ENCODE peak calls at places on chromosomes 16 and 17, in eight cellular contexts. One of them, this sample, is unnamed.

GRCh38 chr17:73548620-73549311 is 95.5 kb downstream of the SDK2 start:
- DNase-seq in astrocyte of the spinal cord: no peak
- DNase-seq in fibroblast of mammary gland: no peak
- DNase-seq in fibroblast of the aortic adventitia: no peak
- DNase-seq in PC-3: no peak
- DNase-seq in AG09309: no peak
- DNase-seq in astrocyte: no peak
- DNase-seq in fibroblast of pulmonary artery: no peak
- DNase-seq in this sample: no peak

GRCh38 chr17:57009737-57010445 is 32.0 kb downstream of the SCPEP1 start:
- DNase-seq in astrocyte of the spinal cord: peak
- DNase-seq in fibroblast of mammary gland: peak
- DNase-seq in fibroblast of the aortic adventitia: peak
- DNase-seq in PC-3: peak
- DNase-seq in AG09309: peak
- DNase-seq in astrocyte: peak
- DNase-seq in fibroblast of pulmonary artery: peak
- DNase-seq in this sample: peak

GRCh38 chr16:5761592-5761991 is 664.0 kb upstream of the EEF2KMT start:
- DNase-seq in astrocyte of the spinal cord: no peak
- DNase-seq in fibroblast of mammary gland: no peak
- DNase-seq in fibroblast of the aortic adventitia: no peak
- DNase-seq in PC-3: no peak
- DNase-seq in AG09309: no peak
- DNase-seq in astrocyte: no peak
- DNase-seq in fibroblast of pulmonary artery: no peak
- DNase-seq in this sample: no peak

GRCh38 chr17:43211123-43211479 is 574 bp upstream of the TMEM106A start:
- DNase-seq in astrocyte of the spinal cord: no peak
- DNase-seq in fibroblast of mammary gland: no peak
- DNase-seq in fibroblast of the aortic adventitia: peak
- DNase-seq in PC-3: no peak
- DNase-seq in AG09309: no peak
- DNase-seq in astrocyte: peak
- DNase-seq in fibroblast of pulmonary artery: no peak
- DNase-seq in this sample: no peak

GRCh38 chr17:70865993-70866804 is 696.9 kb downstream of the KCNJ2 start:
- DNase-seq in astrocyte of the spinal cord: no peak
- DNase-seq in fibroblast of mammary gland: no peak
- DNase-seq in fibroblast of the aortic adventitia: no peak
- DNase-seq in PC-3: no peak
- DNase-seq in AG09309: no peak
- DNase-seq in astrocyte: no peak
- DNase-seq in fibroblast of pulmonary artery: no peak
- DNase-seq in this sample: no peak

GRCh38 chr16:1491327-1491726 is 1.8 kb upstream of the TELO2 start:
- DNase-seq in astrocyte of the spinal cord: no peak
- DNase-seq in fibroblast of mammary gland: no peak
- DNase-seq in fibroblast of the aortic adventitia: no peak
- DNase-seq in PC-3: no peak
- DNase-seq in AG09309: no peak
- DNase-seq in astrocyte: no peak
- DNase-seq in fibroblast of pulmonary artery: no peak
- DNase-seq in this sample: no peak

GRCh38 chr17:7629939-7630571 is at the start of gene SHBG:
- DNase-seq in astrocyte of the spinal cord: no peak
- DNase-seq in fibroblast of mammary gland: no peak
- DNase-seq in fibroblast of the aortic adventitia: no peak
- DNase-seq in PC-3: no peak
- DNase-seq in AG09309: no peak
- DNase-seq in astrocyte: no peak
- DNase-seq in fibroblast of pulmonary artery: no peak
- DNase-seq in this sample: no peak

GRCh38 chr16:3514621-3515020 is 13.8 kb downstream of the CLUAP1 start:
- DNase-seq in astrocyte of the spinal cord: peak
- DNase-seq in fibroblast of mammary gland: peak
- DNase-seq in fibroblast of the aortic adventitia: peak
- DNase-seq in PC-3: no peak
- DNase-seq in AG09309: peak
- DNase-seq in astrocyte: peak
- DNase-seq in fibroblast of pulmonary artery: peak
- DNase-seq in this sample: no peak

GRCh38 chr17:68592667-68593330 is 8.4 kb downstream of the FAM20A start:
- DNase-seq in astrocyte of the spinal cord: no peak
- DNase-seq in fibroblast of mammary gland: peak
- DNase-seq in fibroblast of the aortic adventitia: peak
- DNase-seq in PC-3: no peak
- DNase-seq in AG09309: no peak
- DNase-seq in astrocyte: no peak
- DNase-seq in fibroblast of pulmonary artery: no peak
- DNase-seq in this sample: no peak

GRCh38 chr17:77502626-77503292 is 362.0 kb downstream of the SEC14L1 start:
- DNase-seq in astrocyte of the spinal cord: no peak
- DNase-seq in fibroblast of mammary gland: no peak
- DNase-seq in fibroblast of the aortic adventitia: no peak
- DNase-seq in PC-3: no peak
- DNase-seq in AG09309: no peak
- DNase-seq in astrocyte: no peak
- DNase-seq in fibroblast of pulmonary artery: no peak
- DNase-seq in this sample: no peak

GRCh38 chr17:72946696-72947095 is 145.8 kb downstream of the SLC39A11 start:
- DNase-seq in astrocyte of the spinal cord: no peak
- DNase-seq in fibroblast of mammary gland: no peak
- DNase-seq in fibroblast of the aortic adventitia: no peak
- DNase-seq in PC-3: no peak
- DNase-seq in AG09309: no peak
- DNase-seq in astrocyte: no peak
- DNase-seq in fibroblast of pulmonary artery: no peak
- DNase-seq in this sample: no peak

GRCh38 chr17:80829166-80829813 is 162.4 kb upstream of the CHMP6 start:
- DNase-seq in astrocyte of the spinal cord: no peak
- DNase-seq in fibroblast of mammary gland: no peak
- DNase-seq in fibroblast of the aortic adventitia: no peak
- DNase-seq in PC-3: no peak
- DNase-seq in AG09309: no peak
- DNase-seq in astrocyte: no peak
- DNase-seq in fibroblast of pulmonary artery: no peak
- DNase-seq in this sample: no peak

GRCh38 chr17:78933025-78933958 is 8.1 kb upstream of the TIMP2 start:
- DNase-seq in astrocyte of the spinal cord: peak
- DNase-seq in fibroblast of mammary gland: peak
- DNase-seq in fibroblast of the aortic adventitia: peak
- DNase-seq in PC-3: peak
- DNase-seq in AG09309: peak
- DNase-seq in astrocyte: peak
- DNase-seq in fibroblast of pulmonary artery: peak
- DNase-seq in this sample: peak

GRCh38 chr16:87709677-87710076 is 56.1 kb downstream of the KLHDC4 start:
- DNase-seq in astrocyte of the spinal cord: no peak
- DNase-seq in fibroblast of mammary gland: no peak
- DNase-seq in fibroblast of the aortic adventitia: no peak
- DNase-seq in PC-3: no peak
- DNase-seq in AG09309: no peak
- DNase-seq in astrocyte: no peak
- DNase-seq in fibroblast of pulmonary artery: no peak
- DNase-seq in this sample: no peak

GRCh38 chr17:58325976-58326468 is 2.6 kb downstream of the TSPOAP1 start:
- DNase-seq in astrocyte of the spinal cord: no peak
- DNase-seq in fibroblast of mammary gland: no peak
- DNase-seq in fibroblast of the aortic adventitia: no peak
- DNase-seq in PC-3: no peak
- DNase-seq in AG09309: no peak
- DNase-seq in astrocyte: no peak
- DNase-seq in fibroblast of pulmonary artery: no peak
- DNase-seq in this sample: no peak

GRCh38 chr17:40516581-40517285 is 15.3 kb upstream of the TNS4 start:
- DNase-seq in astrocyte of the spinal cord: peak
- DNase-seq in fibroblast of mammary gland: peak
- DNase-seq in fibroblast of the aortic adventitia: no peak
- DNase-seq in PC-3: peak
- DNase-seq in AG09309: no peak
- DNase-seq in astrocyte: peak
- DNase-seq in fibroblast of pulmonary artery: no peak
- DNase-seq in this sample: peak

GRCh38 chr16:30063893-30064745 is 1.4 kb upstream of the ALDOA start:
- DNase-seq in astrocyte of the spinal cord: peak
- DNase-seq in fibroblast of mammary gland: peak
- DNase-seq in fibroblast of the aortic adventitia: peak
- DNase-seq in PC-3: peak
- DNase-seq in AG09309: no peak
- DNase-seq in astrocyte: no peak
- DNase-seq in fibroblast of pulmonary artery: no peak
- DNase-seq in this sample: peak
- TF ChIP-seq CTCF in astrocyte of the spinal cord: peak
- TF ChIP-seq CTCF in fibroblast of mammary gland: no peak
- TF ChIP-seq CTCF in fibroblast of the aortic adventitia: peak
- TF ChIP-seq CTCF in PC-3: peak
- TF ChIP-seq CTCF in AG09309: peak
- TF ChIP-seq CTCF in astrocyte: no peak
- TF ChIP-seq CTCF in fibroblast of pulmonary artery: no peak
- TF ChIP-seq CTCF in this sample: no peak

GRCh38 chr17:48500435-48501426 is 30.1 kb downstream of the HOXB1 start:
- DNase-seq in astrocyte of the spinal cord: peak
- DNase-seq in fibroblast of mammary gland: no peak
- DNase-seq in fibroblast of the aortic adventitia: peak
- DNase-seq in PC-3: peak
- DNase-seq in AG09309: no peak
- DNase-seq in astrocyte: peak
- DNase-seq in fibroblast of pulmonary artery: peak
- DNase-seq in this sample: no peak
- TF ChIP-seq CTCF in astrocyte of the spinal cord: no peak
- TF ChIP-seq CTCF in fibroblast of mammary gland: no peak
- TF ChIP-seq CTCF in fibroblast of the aortic adventitia: peak
- TF ChIP-seq CTCF in PC-3: no peak
- TF ChIP-seq CTCF in AG09309: no peak
- TF ChIP-seq CTCF in astrocyte: no peak
- TF ChIP-seq CTCF in fibroblast of pulmonary artery: no peak
- TF ChIP-seq CTCF in this sample: no peak

GRCh38 chr17:32443827-32444300 is 446 bp upstream of the PSMD11 start:
- DNase-seq in astrocyte of the spinal cord: no peak
- DNase-seq in fibroblast of mammary gland: peak
- DNase-seq in fibroblast of the aortic adventitia: no peak
- DNase-seq in PC-3: no peak
- DNase-seq in AG09309: no peak
- DNase-seq in astrocyte: no peak
- DNase-seq in fibroblast of pulmonary artery: no peak
- DNase-seq in this sample: no peak
- TF ChIP-seq CTCF in astrocyte of the spinal cord: no peak
- TF ChIP-seq CTCF in fibroblast of mammary gland: no peak
- TF ChIP-seq CTCF in fibroblast of the aortic adventitia: no peak
- TF ChIP-seq CTCF in PC-3: no peak
- TF ChIP-seq CTCF in AG09309: no peak
- TF ChIP-seq CTCF in astrocyte: no peak
- TF ChIP-seq CTCF in fibroblast of pulmonary artery: no peak
- TF ChIP-seq CTCF in this sample: no peak

GRCh38 chr17:2366747-2367494 is 29.6 kb downstream of the SGSM2 start:
- DNase-seq in astrocyte of the spinal cord: peak
- DNase-seq in fibroblast of mammary gland: no peak
- DNase-seq in fibroblast of the aortic adventitia: no peak
- DNase-seq in PC-3: no peak
- DNase-seq in AG09309: no peak
- DNase-seq in astrocyte: no peak
- DNase-seq in fibroblast of pulmonary artery: peak
- DNase-seq in this sample: no peak
- TF ChIP-seq CTCF in astrocyte of the spinal cord: peak
- TF ChIP-seq CTCF in fibroblast of mammary gland: no peak
- TF ChIP-seq CTCF in fibroblast of the aortic adventitia: peak
- TF ChIP-seq CTCF in PC-3: no peak
- TF ChIP-seq CTCF in AG09309: no peak
- TF ChIP-seq CTCF in astrocyte: peak
- TF ChIP-seq CTCF in fibroblast of pulmonary artery: peak
- TF ChIP-seq CTCF in this sample: no peak

GRCh38 chr17:45425125-45425983 is 7.3 kb downstream of the ARHGAP27 start:
- DNase-seq in astrocyte of the spinal cord: peak
- DNase-seq in fibroblast of mammary gland: peak
- DNase-seq in fibroblast of the aortic adventitia: peak
- DNase-seq in PC-3: peak
- DNase-seq in AG09309: peak
- DNase-seq in astrocyte: peak
- DNase-seq in fibroblast of pulmonary artery: peak
- DNase-seq in this sample: peak
- TF ChIP-seq CTCF in astrocyte of the spinal cord: peak
- TF ChIP-seq CTCF in fibroblast of mammary gland: peak
- TF ChIP-seq CTCF in fibroblast of the aortic adventitia: peak
- TF ChIP-seq CTCF in PC-3: peak
- TF ChIP-seq CTCF in AG09309: peak
- TF ChIP-seq CTCF in astrocyte: peak
- TF ChIP-seq CTCF in fibroblast of pulmonary artery: peak
- TF ChIP-seq CTCF in this sample: no peak

This sample was measured in Calu3.